ENCODE peak calls at places on chromosomes 5 and 9, in seven cellular contexts. One of them, this sample, is unnamed.

GRCh38 chr9:129550199-129550839 is 70.6 kb downstream of the C9orf50 start:
- DNase-seq in activated CD4-positive, alpha-beta memory T cell treated with anti-CD3 and anti-CD28 coated beads, Interleukin-2, amount 10 ng/mL, durations not matched to agents 7 days and 5 days: no peak
- DNase-seq in activated CD4-positive, alpha-beta T cell treated with anti-CD3 and anti-CD28 coated beads for 24 hours: no peak
- DNase-seq in ovary: peak
- DNase-seq in NAMALWA: no peak
- DNase-seq in H9: no peak
- DNase-seq in kidney glomerular epithelial cell: no peak
- DNase-seq in this sample: no peak

GRCh38 chr5:173247050-173247449 is 12.0 kb upstream of the NKX2-5 start:
- DNase-seq in activated CD4-positive, alpha-beta memory T cell treated with anti-CD3 and anti-CD28 coated beads, Interleukin-2, amount 10 ng/mL, durations not matched to agents 7 days and 5 days: no peak
- DNase-seq in activated CD4-positive, alpha-beta T cell treated with anti-CD3 and anti-CD28 coated beads for 24 hours: no peak
- DNase-seq in ovary: no peak
- DNase-seq in NAMALWA: no peak
- DNase-seq in H9: no peak
- DNase-seq in kidney glomerular epithelial cell: no peak
- DNase-seq in this sample: no peak

GRCh38 chr5:87195104-87195581 is 72.5 kb upstream of the RASA1 start:
- DNase-seq in activated CD4-positive, alpha-beta memory T cell treated with anti-CD3 and anti-CD28 coated beads, Interleukin-2, amount 10 ng/mL, durations not matched to agents 7 days and 5 days: no peak
- DNase-seq in activated CD4-positive, alpha-beta T cell treated with anti-CD3 and anti-CD28 coated beads for 24 hours: no peak
- DNase-seq in ovary: no peak
- DNase-seq in NAMALWA: no peak
- DNase-seq in H9: no peak
- DNase-seq in kidney glomerular epithelial cell: no peak
- DNase-seq in this sample: no peak

GRCh38 chr9:137952976-137953666 is 75.5 kb downstream of the CACNA1B start:
- DNase-seq in activated CD4-positive, alpha-beta memory T cell treated with anti-CD3 and anti-CD28 coated beads, Interleukin-2, amount 10 ng/mL, durations not matched to agents 7 days and 5 days: no peak
- DNase-seq in activated CD4-positive, alpha-beta T cell treated with anti-CD3 and anti-CD28 coated beads for 24 hours: no peak
- DNase-seq in ovary: no peak
- DNase-seq in NAMALWA: no peak
- DNase-seq in H9: no peak
- DNase-seq in kidney glomerular epithelial cell: no peak
- DNase-seq in this sample: no peak

GRCh38 chr5:44398382-44398781 is 9.2 kb upstream of the FGF10 start:
- DNase-seq in activated CD4-positive, alpha-beta memory T cell treated with anti-CD3 and anti-CD28 coated beads, Interleukin-2, amount 10 ng/mL, durations not matched to agents 7 days and 5 days: no peak
- DNase-seq in activated CD4-positive, alpha-beta T cell treated with anti-CD3 and anti-CD28 coated beads for 24 hours: no peak
- DNase-seq in ovary: no peak
- DNase-seq in NAMALWA: no peak
- DNase-seq in H9: no peak
- DNase-seq in kidney glomerular epithelial cell: no peak
- DNase-seq in this sample: no peak

GRCh38 chr5:83955916-83956315 is 235.3 kb upstream of the HAPLN1 start:
- DNase-seq in activated CD4-positive, alpha-beta memory T cell treated with anti-CD3 and anti-CD28 coated beads, Interleukin-2, amount 10 ng/mL, durations not matched to agents 7 days and 5 days: no peak
- DNase-seq in activated CD4-positive, alpha-beta T cell treated with anti-CD3 and anti-CD28 coated beads for 24 hours: no peak
- DNase-seq in ovary: no peak
- DNase-seq in NAMALWA: no peak
- DNase-seq in H9: no peak
- DNase-seq in kidney glomerular epithelial cell: peak
- DNase-seq in this sample: no peak

GRCh38 chr5:128213340-128213739 is 129.8 kb downstream of the SLC12A2 start:
- DNase-seq in activated CD4-positive, alpha-beta memory T cell treated with anti-CD3 and anti-CD28 coated beads, Interleukin-2, amount 10 ng/mL, durations not matched to agents 7 days and 5 days: peak
- DNase-seq in activated CD4-positive, alpha-beta T cell treated with anti-CD3 and anti-CD28 coated beads for 24 hours: peak
- DNase-seq in ovary: no peak
- DNase-seq in NAMALWA: peak
- DNase-seq in H9: peak
- DNase-seq in kidney glomerular epithelial cell: peak
- DNase-seq in this sample: peak

GRCh38 chr5:5781335-5781734 is 358.9 kb downstream of the ICE1 start:
- DNase-seq in activated CD4-positive, alpha-beta memory T cell treated with anti-CD3 and anti-CD28 coated beads, Interleukin-2, amount 10 ng/mL, durations not matched to agents 7 days and 5 days: no peak
- DNase-seq in activated CD4-positive, alpha-beta T cell treated with anti-CD3 and anti-CD28 coated beads for 24 hours: no peak
- DNase-seq in ovary: no peak
- DNase-seq in NAMALWA: no peak
- DNase-seq in H9: no peak
- DNase-seq in kidney glomerular epithelial cell: no peak
- DNase-seq in this sample: no peak

GRCh38 chr5:139847790-139848507 is 52.3 kb downstream of the PSD2 start:
- DNase-seq in activated CD4-positive, alpha-beta memory T cell treated with anti-CD3 and anti-CD28 coated beads, Interleukin-2, amount 10 ng/mL, durations not matched to agents 7 days and 5 days: peak
- DNase-seq in activated CD4-positive, alpha-beta T cell treated with anti-CD3 and anti-CD28 coated beads for 24 hours: peak
- DNase-seq in ovary: peak
- DNase-seq in NAMALWA: no peak
- DNase-seq in H9: peak
- DNase-seq in kidney glomerular epithelial cell: peak
- DNase-seq in this sample: no peak

GRCh38 chr5:133779828-133780475 is 167.6 kb upstream of the FSTL4 start:
- DNase-seq in activated CD4-positive, alpha-beta memory T cell treated with anti-CD3 and anti-CD28 coated beads, Interleukin-2, amount 10 ng/mL, durations not matched to agents 7 days and 5 days: no peak
- DNase-seq in activated CD4-positive, alpha-beta T cell treated with anti-CD3 and anti-CD28 coated beads for 24 hours: no peak
- DNase-seq in ovary: no peak
- DNase-seq in NAMALWA: no peak
- DNase-seq in H9: peak
- DNase-seq in kidney glomerular epithelial cell: no peak
- DNase-seq in this sample: peak

GRCh38 chr9:85332487-85332886 is 409.3 kb downstream of the AGTPBP1 start:
- DNase-seq in activated CD4-positive, alpha-beta memory T cell treated with anti-CD3 and anti-CD28 coated beads, Interleukin-2, amount 10 ng/mL, durations not matched to agents 7 days and 5 days: no peak
- DNase-seq in activated CD4-positive, alpha-beta T cell treated with anti-CD3 and anti-CD28 coated beads for 24 hours: no peak
- DNase-seq in ovary: no peak
- DNase-seq in NAMALWA: peak
- DNase-seq in H9: peak
- DNase-seq in kidney glomerular epithelial cell: no peak
- DNase-seq in this sample: peak

GRCh38 chr9:27377147-27377807 is 80.3 kb upstream of the EQTN start:
- DNase-seq in activated CD4-positive, alpha-beta memory T cell treated with anti-CD3 and anti-CD28 coated beads, Interleukin-2, amount 10 ng/mL, durations not matched to agents 7 days and 5 days: no peak
- DNase-seq in activated CD4-positive, alpha-beta T cell treated with anti-CD3 and anti-CD28 coated beads for 24 hours: no peak
- DNase-seq in ovary: no peak
- DNase-seq in NAMALWA: no peak
- DNase-seq in H9: no peak
- DNase-seq in kidney glomerular epithelial cell: no peak
- DNase-seq in this sample: no peak

GRCh38 chr5:77645158-77645994 is 6.9 kb upstream of the OTP start:
- DNase-seq in activated CD4-positive, alpha-beta memory T cell treated with anti-CD3 and anti-CD28 coated beads, Interleukin-2, amount 10 ng/mL, durations not matched to agents 7 days and 5 days: peak
- DNase-seq in activated CD4-positive, alpha-beta T cell treated with anti-CD3 and anti-CD28 coated beads for 24 hours: peak
- DNase-seq in ovary: no peak
- DNase-seq in NAMALWA: peak
- DNase-seq in H9: peak
- DNase-seq in kidney glomerular epithelial cell: no peak
- DNase-seq in this sample: no peak

GRCh38 chr5:135609981-135610380 is 31.2 kb upstream of the CXCL14 start:
- DNase-seq in activated CD4-positive, alpha-beta memory T cell treated with anti-CD3 and anti-CD28 coated beads, Interleukin-2, amount 10 ng/mL, durations not matched to agents 7 days and 5 days: peak
- DNase-seq in activated CD4-positive, alpha-beta T cell treated with anti-CD3 and anti-CD28 coated beads for 24 hours: no peak
- DNase-seq in ovary: no peak
- DNase-seq in NAMALWA: no peak
- DNase-seq in H9: no peak
- DNase-seq in kidney glomerular epithelial cell: no peak
- DNase-seq in this sample: no peak

GRCh38 chr5:96871022-96871388 is 5.3 kb upstream of the ERAP2 start:
- DNase-seq in activated CD4-positive, alpha-beta memory T cell treated with anti-CD3 and anti-CD28 coated beads, Interleukin-2, amount 10 ng/mL, durations not matched to agents 7 days and 5 days: no peak
- DNase-seq in activated CD4-positive, alpha-beta T cell treated with anti-CD3 and anti-CD28 coated beads for 24 hours: no peak
- DNase-seq in ovary: no peak
- DNase-seq in NAMALWA: peak
- DNase-seq in H9: no peak
- DNase-seq in kidney glomerular epithelial cell: no peak
- DNase-seq in this sample: no peak

GRCh38 chr5:141910271-141910673 is 13.4 kb upstream of the DELE1 start:
- DNase-seq in activated CD4-positive, alpha-beta memory T cell treated with anti-CD3 and anti-CD28 coated beads, Interleukin-2, amount 10 ng/mL, durations not matched to agents 7 days and 5 days: no peak
- DNase-seq in activated CD4-positive, alpha-beta T cell treated with anti-CD3 and anti-CD28 coated beads for 24 hours: no peak
- DNase-seq in ovary: no peak
- DNase-seq in NAMALWA: no peak
- DNase-seq in H9: no peak
- DNase-seq in kidney glomerular epithelial cell: no peak
- DNase-seq in this sample: no peak

GRCh38 chr5:181207214-181207959 is 2.4 kb upstream of the TRIM7 start:
- DNase-seq in activated CD4-positive, alpha-beta memory T cell treated with anti-CD3 and anti-CD28 coated beads, Interleukin-2, amount 10 ng/mL, durations not matched to agents 7 days and 5 days: peak
- DNase-seq in activated CD4-positive, alpha-beta T cell treated with anti-CD3 and anti-CD28 coated beads for 24 hours: peak
- DNase-seq in ovary: peak
- DNase-seq in NAMALWA: peak
- DNase-seq in H9: peak
- DNase-seq in kidney glomerular epithelial cell: no peak
- DNase-seq in this sample: no peak

GRCh38 chr9:27590636-27591035 is 17.4 kb upstream of the C9orf72 start:
- DNase-seq in activated CD4-positive, alpha-beta memory T cell treated with anti-CD3 and anti-CD28 coated beads, Interleukin-2, amount 10 ng/mL, durations not matched to agents 7 days and 5 days: no peak
- DNase-seq in activated CD4-positive, alpha-beta T cell treated with anti-CD3 and anti-CD28 coated beads for 24 hours: no peak
- DNase-seq in ovary: no peak
- DNase-seq in NAMALWA: no peak
- DNase-seq in H9: no peak
- DNase-seq in kidney glomerular epithelial cell: no peak
- DNase-seq in this sample: no peak

GRCh38 chr5:55205001-55205400 is 22.1 kb downstream of the MCIDAS start:
- DNase-seq in activated CD4-positive, alpha-beta memory T cell treated with anti-CD3 and anti-CD28 coated beads, Interleukin-2, amount 10 ng/mL, durations not matched to agents 7 days and 5 days: no peak
- DNase-seq in activated CD4-positive, alpha-beta T cell treated with anti-CD3 and anti-CD28 coated beads for 24 hours: no peak
- DNase-seq in ovary: no peak
- DNase-seq in NAMALWA: no peak
- DNase-seq in H9: no peak
- DNase-seq in kidney glomerular epithelial cell: no peak
- DNase-seq in this sample: no peak

GRCh38 chr5:91125916-91126315 is 257.2 kb downstream of the ARRDC3 start:
- DNase-seq in activated CD4-positive, alpha-beta memory T cell treated with anti-CD3 and anti-CD28 coated beads, Interleukin-2, amount 10 ng/mL, durations not matched to agents 7 days and 5 days: no peak
- DNase-seq in activated CD4-positive, alpha-beta T cell treated with anti-CD3 and anti-CD28 coated beads for 24 hours: no peak
- DNase-seq in ovary: no peak
- DNase-seq in NAMALWA: no peak
- DNase-seq in H9: no peak
- DNase-seq in kidney glomerular epithelial cell: no peak
- DNase-seq in this sample: no peak

GRCh38 chr5:179895861-179896260 is 11.8 kb downstream of the TBC1D9B start:
- DNase-seq in activated CD4-positive, alpha-beta memory T cell treated with anti-CD3 and anti-CD28 coated beads, Interleukin-2, amount 10 ng/mL, durations not matched to agents 7 days and 5 days: no peak
- DNase-seq in activated CD4-positive, alpha-beta T cell treated with anti-CD3 and anti-CD28 coated beads for 24 hours: no peak
- DNase-seq in ovary: no peak
- DNase-seq in NAMALWA: no peak
- DNase-seq in H9: no peak
- DNase-seq in kidney glomerular epithelial cell: no peak
- DNase-seq in this sample: no peak

GRCh38 chr5:80698369-80698768 is 43.6 kb upstream of the DHFR start:
- DNase-seq in activated CD4-positive, alpha-beta memory T cell treated with anti-CD3 and anti-CD28 coated beads, Interleukin-2, amount 10 ng/mL, durations not matched to agents 7 days and 5 days: no peak
- DNase-seq in activated CD4-positive, alpha-beta T cell treated with anti-CD3 and anti-CD28 coated beads for 24 hours: no peak
- DNase-seq in ovary: no peak
- DNase-seq in NAMALWA: no peak
- DNase-seq in H9: no peak
- DNase-seq in kidney glomerular epithelial cell: no peak
- DNase-seq in this sample: no peak

GRCh38 chr5:20056933-20057332 is 68.9 kb upstream of the CDH18 start:
- DNase-seq in activated CD4-positive, alpha-beta memory T cell treated with anti-CD3 and anti-CD28 coated beads, Interleukin-2, amount 10 ng/mL, durations not matched to agents 7 days and 5 days: no peak
- DNase-seq in activated CD4-positive, alpha-beta T cell treated with anti-CD3 and anti-CD28 coated beads for 24 hours: no peak
- DNase-seq in ovary: no peak
- DNase-seq in NAMALWA: no peak
- DNase-seq in H9: no peak
- DNase-seq in kidney glomerular epithelial cell: no peak
- DNase-seq in this sample: no peak

GRCh38 chr9:114413909-114414308 is 26.1 kb upstream of the AKNA start:
- DNase-seq in activated CD4-positive, alpha-beta memory T cell treated with anti-CD3 and anti-CD28 coated beads, Interleukin-2, amount 10 ng/mL, durations not matched to agents 7 days and 5 days: no peak
- DNase-seq in activated CD4-positive, alpha-beta T cell treated with anti-CD3 and anti-CD28 coated beads for 24 hours: no peak
- DNase-seq in ovary: no peak
- DNase-seq in NAMALWA: no peak
- DNase-seq in H9: no peak
- DNase-seq in kidney glomerular epithelial cell: no peak
- DNase-seq in this sample: no peak

GRCh38 chr5:135720191-135720590 is 114.3 kb upstream of the SLC25A48 start:
- DNase-seq in activated CD4-positive, alpha-beta memory T cell treated with anti-CD3 and anti-CD28 coated beads, Interleukin-2, amount 10 ng/mL, durations not matched to agents 7 days and 5 days: no peak
- DNase-seq in activated CD4-positive, alpha-beta T cell treated with anti-CD3 and anti-CD28 coated beads for 24 hours: no peak
- DNase-seq in ovary: no peak
- DNase-seq in NAMALWA: no peak
- DNase-seq in H9: no peak
- DNase-seq in kidney glomerular epithelial cell: no peak
- DNase-seq in this sample: no peak

GRCh38 chr5:164235176-164235914 is 729.9 kb downstream of the MAT2B start:
- DNase-seq in activated CD4-positive, alpha-beta memory T cell treated with anti-CD3 and anti-CD28 coated beads, Interleukin-2, amount 10 ng/mL, durations not matched to agents 7 days and 5 days: no peak
- DNase-seq in activated CD4-positive, alpha-beta T cell treated with anti-CD3 and anti-CD28 coated beads for 24 hours: no peak
- DNase-seq in ovary: no peak
- DNase-seq in NAMALWA: no peak
- DNase-seq in H9: no peak
- DNase-seq in kidney glomerular epithelial cell: peak
- DNase-seq in this sample: no peak

GRCh38 chr5:144864113-144864512 is 693.4 kb downstream of the KCTD16 start:
- DNase-seq in activated CD4-positive, alpha-beta memory T cell treated with anti-CD3 and anti-CD28 coated beads, Interleukin-2, amount 10 ng/mL, durations not matched to agents 7 days and 5 days: no peak
- DNase-seq in activated CD4-positive, alpha-beta T cell treated with anti-CD3 and anti-CD28 coated beads for 24 hours: no peak
- DNase-seq in ovary: no peak
- DNase-seq in NAMALWA: no peak
- DNase-seq in H9: no peak
- DNase-seq in kidney glomerular epithelial cell: no peak
- DNase-seq in this sample: no peak

GRCh38 chr5:107425541-107426031 is 245.2 kb downstream of the EFNA5 start:
- DNase-seq in activated CD4-positive, alpha-beta memory T cell treated with anti-CD3 and anti-CD28 coated beads, Interleukin-2, amount 10 ng/mL, durations not matched to agents 7 days and 5 days: no peak
- DNase-seq in activated CD4-positive, alpha-beta T cell treated with anti-CD3 and anti-CD28 coated beads for 24 hours: no peak
- DNase-seq in ovary: no peak
- DNase-seq in NAMALWA: no peak
- DNase-seq in H9: no peak
- DNase-seq in kidney glomerular epithelial cell: peak
- DNase-seq in this sample: no peak

GRCh38 chr5:179427676-179428056 is 82.4 kb upstream of the ADAMTS2 start:
- DNase-seq in activated CD4-positive, alpha-beta memory T cell treated with anti-CD3 and anti-CD28 coated beads, Interleukin-2, amount 10 ng/mL, durations not matched to agents 7 days and 5 days: no peak
- DNase-seq in activated CD4-positive, alpha-beta T cell treated with anti-CD3 and anti-CD28 coated beads for 24 hours: no peak
- DNase-seq in ovary: no peak
- DNase-seq in NAMALWA: no peak
- DNase-seq in H9: no peak
- DNase-seq in kidney glomerular epithelial cell: no peak
- DNase-seq in this sample: no peak

GRCh38 chr5:94329115-94329514 is 289.3 kb downstream of the KIAA0825 start:
- DNase-seq in activated CD4-positive, alpha-beta memory T cell treated with anti-CD3 and anti-CD28 coated beads, Interleukin-2, amount 10 ng/mL, durations not matched to agents 7 days and 5 days: no peak
- DNase-seq in activated CD4-positive, alpha-beta T cell treated with anti-CD3 and anti-CD28 coated beads for 24 hours: no peak
- DNase-seq in ovary: no peak
- DNase-seq in NAMALWA: no peak
- DNase-seq in H9: no peak
- DNase-seq in kidney glomerular epithelial cell: no peak
- DNase-seq in this sample: no peak

GRCh38 chr5:60972225-60972624 is 27.2 kb downstream of the NDUFAF2 start:
- DNase-seq in activated CD4-positive, alpha-beta memory T cell treated with anti-CD3 and anti-CD28 coated beads, Interleukin-2, amount 10 ng/mL, durations not matched to agents 7 days and 5 days: no peak
- DNase-seq in activated CD4-positive, alpha-beta T cell treated with anti-CD3 and anti-CD28 coated beads for 24 hours: peak
- DNase-seq in ovary: no peak
- DNase-seq in NAMALWA: no peak
- DNase-seq in H9: no peak
- DNase-seq in kidney glomerular epithelial cell: no peak
- DNase-seq in this sample: no peak

GRCh38 chr5:142441638-142442037 is 116.8 kb upstream of the SPRY4 start:
- DNase-seq in activated CD4-positive, alpha-beta memory T cell treated with anti-CD3 and anti-CD28 coated beads, Interleukin-2, amount 10 ng/mL, durations not matched to agents 7 days and 5 days: no peak
- DNase-seq in activated CD4-positive, alpha-beta T cell treated with anti-CD3 and anti-CD28 coated beads for 24 hours: no peak
- DNase-seq in ovary: no peak
- DNase-seq in NAMALWA: no peak
- DNase-seq in H9: no peak
- DNase-seq in kidney glomerular epithelial cell: no peak
- DNase-seq in this sample: no peak

GRCh38 chr5:3002230-3002629 is 250.8 kb upstream of the IRX2 start:
- DNase-seq in activated CD4-positive, alpha-beta memory T cell treated with anti-CD3 and anti-CD28 coated beads, Interleukin-2, amount 10 ng/mL, durations not matched to agents 7 days and 5 days: no peak
- DNase-seq in activated CD4-positive, alpha-beta T cell treated with anti-CD3 and anti-CD28 coated beads for 24 hours: no peak
- DNase-seq in ovary: no peak
- DNase-seq in NAMALWA: no peak
- DNase-seq in H9: no peak
- DNase-seq in kidney glomerular epithelial cell: no peak
- DNase-seq in this sample: no peak

GRCh38 chr9:113579270-113580040 is 115.9 kb downstream of the RGS3 start:
- DNase-seq in activated CD4-positive, alpha-beta memory T cell treated with anti-CD3 and anti-CD28 coated beads, Interleukin-2, amount 10 ng/mL, durations not matched to agents 7 days and 5 days: peak
- DNase-seq in activated CD4-positive, alpha-beta T cell treated with anti-CD3 and anti-CD28 coated beads for 24 hours: no peak
- DNase-seq in ovary: no peak
- DNase-seq in NAMALWA: peak
- DNase-seq in H9: no peak
- DNase-seq in kidney glomerular epithelial cell: peak
- DNase-seq in this sample: no peak

GRCh38 chr5:15807861-15808260 is 307.9 kb downstream of the FBXL7 start:
- DNase-seq in activated CD4-positive, alpha-beta memory T cell treated with anti-CD3 and anti-CD28 coated beads, Interleukin-2, amount 10 ng/mL, durations not matched to agents 7 days and 5 days: no peak
- DNase-seq in activated CD4-positive, alpha-beta T cell treated with anti-CD3 and anti-CD28 coated beads for 24 hours: no peak
- DNase-seq in ovary: peak
- DNase-seq in NAMALWA: no peak
- DNase-seq in H9: no peak
- DNase-seq in kidney glomerular epithelial cell: no peak
- DNase-seq in this sample: no peak

GRCh38 chr9:112252194-112252593 is 77.1 kb upstream of the SUSD1 start:
- DNase-seq in activated CD4-positive, alpha-beta memory T cell treated with anti-CD3 and anti-CD28 coated beads, Interleukin-2, amount 10 ng/mL, durations not matched to agents 7 days and 5 days: no peak
- DNase-seq in activated CD4-positive, alpha-beta T cell treated with anti-CD3 and anti-CD28 coated beads for 24 hours: no peak
- DNase-seq in ovary: no peak
- DNase-seq in NAMALWA: no peak
- DNase-seq in H9: no peak
- DNase-seq in kidney glomerular epithelial cell: no peak
- DNase-seq in this sample: no peak

GRCh38 chr5:80175337-80175736 is 80.5 kb downstream of the SERINC5 start:
- DNase-seq in activated CD4-positive, alpha-beta memory T cell treated with anti-CD3 and anti-CD28 coated beads, Interleukin-2, amount 10 ng/mL, durations not matched to agents 7 days and 5 days: no peak
- DNase-seq in activated CD4-positive, alpha-beta T cell treated with anti-CD3 and anti-CD28 coated beads for 24 hours: no peak
- DNase-seq in ovary: no peak
- DNase-seq in NAMALWA: no peak
- DNase-seq in H9: no peak
- DNase-seq in kidney glomerular epithelial cell: no peak
- DNase-seq in this sample: no peak

GRCh38 chr5:125372694-125373621 is 626.5 kb upstream of the ZNF608 start:
- DNase-seq in activated CD4-positive, alpha-beta memory T cell treated with anti-CD3 and anti-CD28 coated beads, Interleukin-2, amount 10 ng/mL, durations not matched to agents 7 days and 5 days: no peak
- DNase-seq in activated CD4-positive, alpha-beta T cell treated with anti-CD3 and anti-CD28 coated beads for 24 hours: no peak
- DNase-seq in ovary: no peak
- DNase-seq in NAMALWA: no peak
- DNase-seq in H9: peak
- DNase-seq in kidney glomerular epithelial cell: peak
- DNase-seq in this sample: peak

This sample was measured in iPS DF 19.7.